ENCODE peak calls at places on chromosome 14, in seven cellular contexts. S, P, Y, H, F, Z and L are unnamed samples.

GRCh38 chr14:101135796-101136742 is 232.5 kb upstream of the RTL1 start:
- DNase-seq in Z (no peak), H (no peak), S (no peak), Y (no peak), P (no peak), F (peak; percentile 4), L (no peak)

GRCh38 chr14:33331176-33331949 is 392.7 kb downstream of the NPAS3 start:
- DNase-seq in Y (no peak), S (no peak), P (no peak), F (no peak), Z (no peak), H (no peak), L (no peak)

GRCh38 chr14:71701990-71702389 is 230.2 kb upstream of the RGS6 start:
- DNase-seq in P (no peak), S (peak; percentile 62), H (no peak), F (no peak), Y (no peak), Z (no peak), L (no peak)

GRCh38 chr14:33938131-33938949 is 12.5 kb downstream of the EGLN3 start:
- DNase-seq in S (peak; percentile 80), F (peak; percentile 80), Z (no peak), P (no peak), Y (peak; percentile 87), H (peak; percentile 75), L (no peak)

GRCh38 chr14:34944744-34945143 is 38.0 kb upstream of the SRP54 start:
- DNase-seq in H (no peak), P (no peak), S (no peak), F (no peak), Z (no peak), Y (no peak), L (no peak)

GRCh38 chr14:93316716-93317115 is 16.1 kb downstream of the BTBD7 start:
- DNase-seq in H (no peak), Z (no peak), S (no peak), Y (no peak), F (no peak), P (no peak), L (no peak)

GRCh38 chr14:104968153-104968527 is 10.0 kb downstream of the AHNAK2 start:
- DNase-seq in H (peak; percentile 74), S (peak; percentile 71), Z (no peak), P (no peak), Y (peak; percentile 82), F (peak; percentile 82), L (no peak)

GRCh38 chr14:99986416-99986815 is 78.8 kb upstream of the EVL start:
- DNase-seq in H (no peak), F (no peak), Z (peak; percentile 84), P (no peak), S (no peak), Y (no peak), L (no peak)

GRCh38 chr14:106530423-106531107 is 1004.2 kb downstream of the TMEM121 start:
- DNase-seq in Z (no peak), F (no peak), P (peak; percentile 85), S (no peak), Y (no peak), H (no peak), L (peak; percentile 43)

GRCh38 chr14:77717608-77718305 is 9.9 kb downstream of the SLIRP start:
- DNase-seq in Z (no peak), F (no peak), P (no peak), S (no peak), Y (no peak), H (no peak), L (no peak)

GRCh38 chr14:101961011-101961721 is 3.2 kb upstream of the DYNC1H1 start:
- DNase-seq in S (peak; percentile 90), F (peak; percentile 72), H (peak; percentile 91), Y (peak; percentile 67), Z (no peak), P (peak; percentile 88), L (peak; percentile 85)

GRCh38 chr14:64990291-64990690 is 3.6 kb downstream of the FNTB start:
- DNase-seq in Y (no peak), Z (no peak), S (no peak), H (no peak), F (no peak), P (peak; percentile 47), L (no peak)

GRCh38 chr14:101232340-101233015 is 328.8 kb upstream of the DIO3 start:
- DNase-seq in F (no peak), Y (no peak), P (no peak), H (no peak), Z (no peak), S (no peak), L (no peak)

GRCh38 chr14:95488376-95489162 is 27.9 kb downstream of the SYNE3 start:
- DNase-seq in H (no peak), Z (no peak), Y (peak; percentile 52), S (no peak), P (no peak), F (no peak), L (no peak)

GRCh38 chr14:54672181-54672580 is 105.3 kb downstream of the SAMD4A start:
- DNase-seq in F (no peak), P (no peak), Y (no peak), Z (no peak), H (no peak), S (no peak), L (no peak)

GRCh38 chr14:105281354-105282097 is 19.3 kb downstream of the BRF1 start:
- DNase-seq in Z (peak; percentile 27), S (peak; percentile 54), Y (no peak), H (no peak), P (peak; percentile 62), F (no peak), L (peak; percentile 74)

GRCh38 chr14:64720190-64720589 is 16.0 kb downstream of the PLEKHG3 start:
- DNase-seq in F (no peak), H (no peak), Y (no peak), Z (peak; percentile 39), P (no peak), S (peak; percentile 98), L (no peak)

GRCh38 chr14:99971929-99972747 is 93.1 kb upstream of the EVL start:
- DNase-seq in P (peak; percentile 16), S (no peak), F (peak; percentile 18), H (peak; percentile 80), Y (no peak), Z (no peak), L (peak; percentile 53)

DNA sequence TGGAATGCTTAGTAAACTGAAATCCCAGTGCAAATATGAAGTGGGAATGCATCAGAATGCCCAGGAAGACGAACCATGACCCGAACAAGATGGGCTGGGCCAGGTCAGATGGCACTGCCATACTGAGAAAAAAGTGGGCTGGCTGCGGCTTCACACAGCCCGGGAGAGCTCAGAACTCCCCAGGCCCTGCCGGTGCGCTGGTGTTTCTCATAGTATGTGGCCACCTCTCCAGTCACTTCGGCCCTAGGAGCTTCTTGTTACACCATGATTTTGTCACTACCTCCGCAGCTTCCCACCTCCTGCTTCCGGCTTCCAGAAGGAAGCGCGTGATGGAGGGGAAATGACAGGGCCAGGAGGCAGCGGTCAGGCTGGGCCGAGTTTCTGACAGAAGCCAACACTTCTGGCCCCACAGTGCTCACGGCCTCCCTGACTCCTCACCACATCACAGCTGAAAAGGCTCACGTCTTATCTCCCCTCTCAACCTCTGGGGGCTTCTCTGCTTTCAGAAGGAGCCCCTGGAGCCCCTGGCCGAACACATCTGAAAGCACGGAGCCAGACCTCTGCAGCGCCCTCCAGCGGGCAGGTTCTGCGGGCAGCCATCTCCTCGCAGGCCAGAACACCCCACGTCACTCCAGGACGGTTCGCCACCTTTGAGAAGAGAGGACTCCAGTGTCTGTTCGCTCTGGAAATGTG is 30.7 kb downstream of the DAD1 start:
- DNase-seq in Z (no peak), H (peak; percentile 86), Y (no peak), F (no peak), S (no peak), P (peak; percentile 80), L (no peak)
- TF ChIP-seq CTCF in Z (peak; percentile 12), H (no peak), Y (no peak), F (peak; percentile 17), S (no peak), P (peak; percentile 56), L (no peak)

DNA sequence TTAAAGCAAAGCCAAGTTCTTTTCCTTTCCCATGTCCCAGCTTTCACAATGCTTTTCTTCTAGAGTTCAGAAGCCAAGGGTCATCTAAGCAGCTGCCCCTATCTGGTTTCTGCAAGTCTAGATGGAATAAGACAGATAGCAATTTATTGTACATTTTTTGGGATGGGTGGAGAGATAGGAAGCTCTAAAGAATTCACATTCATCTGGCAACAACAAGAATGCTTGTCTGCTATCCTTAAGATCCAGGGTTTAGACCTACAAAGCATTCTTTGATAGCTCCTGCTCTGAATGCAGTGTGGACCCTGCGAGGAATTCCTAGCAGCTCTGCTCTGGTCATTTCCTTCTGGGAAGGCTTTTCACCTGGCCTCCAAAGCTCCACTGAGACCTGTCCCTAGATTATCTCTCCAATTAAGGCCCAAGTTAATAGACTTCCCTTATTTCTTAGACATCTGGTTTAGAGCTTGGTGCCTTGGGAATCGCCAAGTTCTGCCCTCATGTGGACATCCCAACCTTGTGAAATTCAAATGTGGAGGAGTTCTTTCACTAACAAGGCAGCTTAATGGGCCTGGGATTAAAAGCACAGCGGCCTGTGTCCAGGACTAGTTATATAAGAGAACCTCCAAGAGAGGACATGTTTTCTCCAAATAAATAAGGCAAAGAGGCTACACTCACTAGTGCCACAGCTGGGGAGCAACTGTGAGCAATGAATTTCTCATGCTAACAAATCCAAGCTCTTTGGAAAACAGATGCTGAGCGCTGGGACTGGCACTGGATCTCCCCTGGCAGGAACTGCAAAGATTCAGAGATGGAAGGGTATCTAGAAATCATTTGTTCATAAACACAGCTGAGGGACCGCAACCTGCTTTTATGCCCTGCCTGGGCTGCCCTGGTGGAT is 384.5 kb upstream of the DDHD1 start:
- DNase-seq in F (no peak), Y (no peak), S (no peak), Z (no peak), P (no peak), H (no peak), L (no peak)
- TF ChIP-seq CTCF in F (no peak), Y (no peak), S (peak; percentile 26), Z (peak; percentile 17), P (no peak), H (no peak), L (no peak)

GRCh38 chr14:53285064-53285463 is 131.9 kb upstream of the DDHD1 start:
- DNase-seq in Z (no peak), H (no peak), P (peak; percentile 5), F (no peak), S (no peak), Y (no peak), L (no peak)

GRCh38 chr14:53285806-53286205 is 132.7 kb upstream of the DDHD1 start:
- DNase-seq in H (no peak), F (no peak), Y (no peak), Z (no peak), P (no peak), S (peak; percentile 44), L (no peak)
- TF ChIP-seq CTCF in H (no peak), F (no peak), Y (no peak), Z (peak; percentile 10), P (no peak), S (no peak), L (no peak)

GRCh38 chr14:39099748-39100147 is 3.3 kb downstream of the SEC23A start:
- DNase-seq in S (no peak), Z (no peak), F (no peak), P (no peak), Y (no peak), H (no peak), L (no peak)

GRCh38 chr14:39102265-39102968 is 618 bp downstream of the SEC23A start:
- DNase-seq in Y (peak; percentile 20), F (peak; percentile 12), H (no peak), P (no peak), S (peak; percentile 42), Z (no peak), L (no peak)

GRCh38 chr14:39108791-39109190 is 5.3 kb upstream of the GEMIN2 start:
- DNase-seq in F (no peak), P (no peak), S (no peak), H (no peak), Y (no peak), Z (no peak), L (no peak)

GRCh38 chr14:39107624-39108023 is 4.6 kb upstream of the SEC23A start:
- DNase-seq in P (peak; percentile 68), S (peak; percentile 67), Z (no peak), F (no peak), H (no peak), Y (no peak), L (peak; percentile 56)

GRCh38 chr14:39102969-39103957 is at the start of gene SEC23A:
- DNase-seq in S (peak; percentile 84), H (peak; percentile 98), Z (no peak), F (peak; percentile 93), P (peak; percentile 94), Y (peak; percentile 93), L (peak; percentile 92)
- TF ChIP-seq CTCF in S (no peak), H (no peak), Z (no peak), F (no peak), P (no peak), Y (no peak), L (no peak)